ENCODE peak calls at places on chromosomes 4 and X, in five cellular contexts. One of them, this sample, is unnamed.

GRCh38 chr4:148170408-148171385 is 271.5 kb downstream of the NR3C2 start:
- ATAC-seq in HepG2: no peak
- ATAC-seq in GM12878: no peak
- ATAC-seq in K562: no peak
- ATAC-seq in upper lobe of left lung: no peak
- ATAC-seq in this sample: no peak

GRCh38 chr4:53618321-53618720 is 27.0 kb upstream of the LNX1 start:
- ATAC-seq in GM12878: no peak
- ATAC-seq in K562: no peak
- ATAC-seq in upper lobe of left lung: no peak
- ATAC-seq in HepG2: no peak
- ATAC-seq in this sample: no peak

GRCh38 chr4:25874641-25875040 is 11.9 kb upstream of the SEL1L3 start:
- ATAC-seq in upper lobe of left lung: no peak
- ATAC-seq in HepG2: no peak
- ATAC-seq in K562: no peak
- ATAC-seq in GM12878: peak; percentile 48
- ATAC-seq in this sample: no peak

GRCh38 chrX:155774387-155774786 is 106.8 kb upstream of the VAMP7 start:
- ATAC-seq in upper lobe of left lung: peak; percentile 34
- ATAC-seq in GM12878: no peak
- ATAC-seq in K562: no peak
- ATAC-seq in HepG2: no peak
- ATAC-seq in this sample: no peak

GRCh38 chrX:132227383-132228112 is 8.3 kb upstream of the RAP2C start:
- ATAC-seq in HepG2: no peak
- ATAC-seq in GM12878: no peak
- ATAC-seq in K562: no peak
- ATAC-seq in upper lobe of left lung: peak; percentile 51
- ATAC-seq in this sample: peak; percentile 60

GRCh38 chrX:134717698-134718328 is 59.5 kb upstream of the PLAC1 start:
- ATAC-seq in HepG2: no peak
- ATAC-seq in upper lobe of left lung: no peak
- ATAC-seq in GM12878: no peak
- ATAC-seq in K562: peak; percentile 31
- ATAC-seq in this sample: no peak

GRCh38 chr4:103032575-103032974 is 13.1 kb upstream of the SLC9B1 start:
- ATAC-seq in upper lobe of left lung: no peak
- ATAC-seq in GM12878: peak; percentile 92
- ATAC-seq in HepG2: peak; percentile 100
- ATAC-seq in K562: peak; percentile 99
- ATAC-seq in this sample: no peak

GRCh38 chrX:47854474-47854873 is 17.8 kb downstream of the ZNF81 start:
- ATAC-seq in K562: peak; percentile 67
- ATAC-seq in GM12878: peak; percentile 45
- ATAC-seq in HepG2: no peak
- ATAC-seq in upper lobe of left lung: no peak
- ATAC-seq in this sample: no peak

GRCh38 chr4:86961605-86962295 is 26.9 kb downstream of the AFF1 start:
- ATAC-seq in K562: peak; percentile 94
- ATAC-seq in GM12878: peak; percentile 92
- ATAC-seq in HepG2: no peak
- ATAC-seq in upper lobe of left lung: peak; percentile 83
- ATAC-seq in this sample: no peak

GRCh38 chrX:112857478-112857878 is 16.8 kb upstream of the AMOT start:
- ATAC-seq in HepG2: no peak
- ATAC-seq in GM12878: no peak
- ATAC-seq in upper lobe of left lung: no peak
- ATAC-seq in K562: no peak
- ATAC-seq in this sample: no peak

DNA sequence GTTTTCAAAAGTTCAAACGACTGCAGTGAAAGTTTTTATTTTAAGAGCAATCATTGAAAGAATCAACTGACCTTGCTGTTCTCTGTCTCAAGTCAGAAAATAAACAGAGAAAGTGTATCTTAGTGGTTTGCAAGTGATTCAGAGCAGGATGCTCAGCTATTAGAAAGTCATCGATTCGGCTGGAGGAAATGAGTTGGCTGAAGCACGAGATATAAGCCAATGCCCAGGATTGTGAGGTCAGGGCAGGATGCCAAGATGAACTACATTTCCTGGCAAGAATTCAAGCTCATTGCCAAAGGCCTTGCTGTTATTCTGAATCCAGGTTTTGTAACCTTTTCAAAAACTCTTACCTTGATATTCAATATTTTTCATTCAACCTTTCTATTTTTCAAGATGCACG is 541.4 kb upstream of the BOD1L1 start:
- ATAC-seq in K562: no peak
- ATAC-seq in HepG2: no peak
- ATAC-seq in upper lobe of left lung: no peak
- ATAC-seq in GM12878: peak; percentile 67
- ATAC-seq in this sample: no peak
- TF ChIP-seq EP300 in K562: no peak
- TF ChIP-seq EP300 in HepG2: no peak
- TF ChIP-seq EP300 in upper lobe of left lung: no peak
- TF ChIP-seq EP300 in GM12878: no peak
- TF ChIP-seq EP300 in this sample: no peak

GRCh38 chrX:42273387-42273786 is 350.0 kb upstream of the CASK start:
- ATAC-seq in GM12878: no peak
- ATAC-seq in HepG2: no peak
- ATAC-seq in K562: no peak
- ATAC-seq in upper lobe of left lung: no peak
- ATAC-seq in this sample: no peak
- H3K4me1 ChIP-seq in GM12878: no peaks in the 10 kb centered on the region
- H3K4me1 ChIP-seq in HepG2: no peaks in the 10 kb centered on the region
- H3K4me1 ChIP-seq in K562: no peaks in the 10 kb centered on the region
- H3K4me1 ChIP-seq in upper lobe of left lung: no peaks in the 10 kb centered on the region
- H3K4me1 ChIP-seq in this sample: no peaks in the 10 kb centered on the region

GRCh38 chr4:16027114-16027513 is 56.7 kb downstream of the PROM1 start:
- ATAC-seq in HepG2: no peak
- ATAC-seq in GM12878: no peak
- ATAC-seq in K562: no peak
- ATAC-seq in upper lobe of left lung: no peak
- ATAC-seq in this sample: no peak

GRCh38 chr4:16024009-16024408 is 59.8 kb downstream of the PROM1 start:
- ATAC-seq in upper lobe of left lung: no peak
- ATAC-seq in GM12878: no peak
- ATAC-seq in K562: no peak
- ATAC-seq in HepG2: no peak
- ATAC-seq in this sample: no peak

GRCh38 chr4:16027626-16028025 is 56.2 kb downstream of the PROM1 start:
- ATAC-seq in K562: no peak
- ATAC-seq in GM12878: no peak
- ATAC-seq in upper lobe of left lung: no peak
- ATAC-seq in HepG2: no peak
- ATAC-seq in this sample: no peak

GRCh38 chr4:16025268-16025667 is 58.6 kb downstream of the PROM1 start:
- ATAC-seq in K562: no peak
- ATAC-seq in HepG2: no peak
- ATAC-seq in upper lobe of left lung: no peak
- ATAC-seq in GM12878: no peak
- ATAC-seq in this sample: no peak

GRCh38 chr4:16026155-16026761 is 57.6 kb downstream of the PROM1 start:
- ATAC-seq in K562: peak; percentile 61
- ATAC-seq in HepG2: peak; percentile 26
- ATAC-seq in GM12878: peak; percentile 58
- ATAC-seq in upper lobe of left lung: no peak
- ATAC-seq in this sample: no peak
- H3K36me3 ChIP-seq in K562: no peaks in the 10 kb centered on the region
- H3K36me3 ChIP-seq in HepG2: no peaks in the 10 kb centered on the region
- H3K36me3 ChIP-seq in GM12878: no peaks in the 10 kb centered on the region
- H3K36me3 ChIP-seq in upper lobe of left lung: no peaks in the 10 kb centered on the region
- H3K36me3 ChIP-seq in this sample: no peaks in the 10 kb centered on the region

GRCh38 chrX:41322821-41323603 is 10.9 kb upstream of the DDX3X start:
- ATAC-seq in HepG2: no peak
- ATAC-seq in upper lobe of left lung: no peak
- ATAC-seq in GM12878: no peak
- ATAC-seq in K562: no peak
- ATAC-seq in this sample: peak; percentile 25

GRCh38 chrX:41327359-41327758 is 6.6 kb upstream of the DDX3X start:
- ATAC-seq in K562: no peak
- ATAC-seq in upper lobe of left lung: no peak
- ATAC-seq in HepG2: no peak
- ATAC-seq in GM12878: no peak
- ATAC-seq in this sample: no peak

GRCh38 chrX:41329101-41329500 is 4.9 kb upstream of the DDX3X start:
- ATAC-seq in K562: no peak
- ATAC-seq in HepG2: no peak
- ATAC-seq in upper lobe of left lung: no peak
- ATAC-seq in GM12878: no peak
- ATAC-seq in this sample: no peak

GRCh38 chrX:41332005-41332404 is 2.0 kb upstream of the DDX3X start:
- ATAC-seq in upper lobe of left lung: no peak
- ATAC-seq in GM12878: no peak
- ATAC-seq in K562: no peak
- ATAC-seq in HepG2: no peak
- ATAC-seq in this sample: no peak

GRCh38 chrX:41326431-41326830 is 7.5 kb upstream of the DDX3X start:
- ATAC-seq in GM12878: no peak
- ATAC-seq in K562: no peak
- ATAC-seq in HepG2: no peak
- ATAC-seq in upper lobe of left lung: no peak
- ATAC-seq in this sample: no peak
- TF ChIP-seq EP300 in GM12878: no peak
- TF ChIP-seq EP300 in K562: no peak
- TF ChIP-seq EP300 in HepG2: no peak
- TF ChIP-seq EP300 in upper lobe of left lung: no peak
- TF ChIP-seq EP300 in this sample: no peak

GRCh38 chrX:23885803-23886202 is 21.9 kb downstream of the APOO start:
- ATAC-seq in GM12878: no peak
- ATAC-seq in upper lobe of left lung: no peak
- ATAC-seq in K562: no peak
- ATAC-seq in HepG2: no peak
- ATAC-seq in this sample: no peak

GRCh38 chrX:23887448-23887847 is 20.3 kb downstream of the APOO start:
- ATAC-seq in upper lobe of left lung: no peak
- ATAC-seq in HepG2: no peak
- ATAC-seq in GM12878: no peak
- ATAC-seq in K562: no peak
- ATAC-seq in this sample: no peak

GRCh38 chrX:23883737-23884354 is 23.9 kb downstream of the APOO start:
- ATAC-seq in K562: peak; percentile 88
- ATAC-seq in upper lobe of left lung: no peak
- ATAC-seq in GM12878: peak; percentile 40
- ATAC-seq in HepG2: peak; percentile 60
- ATAC-seq in this sample: no peak

GRCh38 chrX:23887918-23888317 is 19.8 kb downstream of the APOO start:
- ATAC-seq in GM12878: no peak
- ATAC-seq in K562: no peak
- ATAC-seq in HepG2: no peak
- ATAC-seq in upper lobe of left lung: no peak
- ATAC-seq in this sample: no peak

DNA sequence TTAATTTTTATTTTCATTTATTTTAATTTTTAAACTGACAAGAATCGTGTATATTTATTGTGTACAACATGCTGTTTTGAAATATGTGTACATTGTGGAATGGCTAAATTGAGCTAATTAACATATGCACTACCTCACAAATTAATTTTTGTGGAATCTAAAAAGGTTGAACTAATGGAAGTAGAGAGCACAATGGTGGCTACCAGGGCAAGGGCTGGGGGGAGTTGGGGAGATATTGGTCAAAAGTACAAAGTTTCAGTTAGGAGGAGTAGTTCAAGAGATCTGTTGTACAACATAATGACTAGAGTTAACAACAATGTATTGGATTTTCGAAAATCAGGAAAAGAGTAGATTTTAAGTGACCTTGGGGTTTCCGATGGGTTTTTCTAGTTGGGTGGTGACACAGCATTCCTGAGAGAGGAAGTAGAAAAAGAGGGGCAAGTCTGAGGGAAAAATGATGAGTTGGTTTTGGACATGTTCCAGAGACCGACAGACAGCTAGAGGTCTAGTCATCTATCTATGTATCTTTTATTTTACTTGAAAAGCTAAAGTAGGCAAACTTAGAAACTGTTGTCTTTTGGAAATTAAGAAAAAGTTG is 23.2 kb downstream of the APOO start:
- ATAC-seq in upper lobe of left lung: no peak
- ATAC-seq in K562: peak; percentile 75
- ATAC-seq in GM12878: no peak
- ATAC-seq in HepG2: peak; percentile 49
- ATAC-seq in this sample: no peak
- H3K4me1 ChIP-seq in upper lobe of left lung: no peaks in the 10 kb centered on the region
- H3K4me1 ChIP-seq in K562: peaks cover 13% of the 10 kb centered on the region
- H3K4me1 ChIP-seq in GM12878: no peaks in the 10 kb centered on the region
- H3K4me1 ChIP-seq in HepG2: peaks cover 39% of the 10 kb centered on the region
- H3K4me1 ChIP-seq in this sample: no peaks in the 10 kb centered on the region

GRCh38 chrX:29257516-29257915 is 670.3 kb downstream of the IL1RAPL1 start:
- ATAC-seq in upper lobe of left lung: no peak
- ATAC-seq in K562: no peak
- ATAC-seq in GM12878: no peak
- ATAC-seq in HepG2: no peak
- ATAC-seq in this sample: no peak
- H3K36me3 ChIP-seq in upper lobe of left lung: no peaks in the 10 kb centered on the region
- H3K36me3 ChIP-seq in K562: no peaks in the 10 kb centered on the region
- H3K36me3 ChIP-seq in GM12878: no peaks in the 10 kb centered on the region
- H3K36me3 ChIP-seq in HepG2: no peaks in the 10 kb centered on the region
- H3K36me3 ChIP-seq in this sample: no peaks in the 10 kb centered on the region

DNA sequence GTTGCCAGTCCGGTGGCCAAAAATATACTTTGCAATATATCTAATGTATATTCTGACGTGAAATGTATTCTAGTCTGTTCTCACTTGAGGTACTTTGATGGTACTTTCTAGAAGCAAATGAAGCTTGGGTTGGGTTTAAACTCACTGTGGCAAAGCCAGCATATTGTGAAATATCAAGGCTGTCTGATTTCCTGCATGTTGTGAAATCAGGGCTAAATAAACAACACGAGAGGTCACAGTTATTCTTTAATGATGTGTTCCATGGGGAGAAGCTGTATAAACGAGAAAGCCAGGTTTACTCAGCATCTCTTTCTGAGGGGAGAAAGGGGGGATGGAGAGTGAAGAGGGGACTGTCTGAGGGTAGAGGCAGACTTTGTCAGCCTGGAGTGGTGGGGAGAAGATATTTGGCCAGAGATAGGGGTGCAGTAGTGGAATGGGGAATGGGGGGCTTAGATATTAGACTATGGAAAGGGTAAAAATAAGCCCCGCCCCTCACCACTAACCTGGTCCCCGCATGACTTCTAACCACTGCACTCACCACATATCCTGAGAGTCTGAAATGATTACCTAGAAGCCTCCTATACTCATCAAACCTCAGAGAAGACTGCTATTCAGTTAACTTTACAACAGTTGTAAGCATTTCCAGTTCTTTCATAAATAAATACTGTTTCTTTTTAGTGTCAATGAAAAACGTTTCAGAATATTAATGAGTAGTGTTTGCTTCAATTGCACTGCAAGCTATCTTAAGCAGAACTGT is 5.9 kb upstream of the SCARB2 start:
- ATAC-seq in GM12878: no peak
- ATAC-seq in HepG2: peak; percentile 60
- ATAC-seq in upper lobe of left lung: no peak
- ATAC-seq in K562: no peak
- ATAC-seq in this sample: peak; percentile 83
- TF ChIP-seq EP300 in GM12878: no peak
- TF ChIP-seq EP300 in HepG2: peak; percentile 28
- TF ChIP-seq EP300 in upper lobe of left lung: peak; percentile 86
- TF ChIP-seq EP300 in K562: no peak
- TF ChIP-seq EP300 in this sample: no peak